ENCODE peak calls at places on chromosomes 4 and X, in six cellular contexts. U, R, Y, H, X and Q are unnamed samples.

GRCh38 chr4:143377635-143378099 is 41.0 kb downstream of the GAB1 start:
- DNase-seq in U (peak; percentile 66), R (no peak), H (no peak), X (no peak), Y (no peak), Q (no peak)

GRCh38 chrX:54551801-54552200 is 21.8 kb downstream of the GNL3L start:
- DNase-seq in H (no peak), Y (no peak), R (no peak), U (no peak), X (no peak), Q (no peak)

GRCh38 chr4:53321151-53321987 is 44.5 kb downstream of the SCFD2 start:
- DNase-seq in X (no peak), H (no peak), R (no peak), Y (no peak), U (no peak), Q (no peak)

GRCh38 chr4:17168571-17168970 is 270.1 kb upstream of the LDB2 start:
- DNase-seq in H (no peak), U (no peak), R (no peak), X (no peak), Y (no peak), Q (no peak)

GRCh38 chr4:82437285-82438005 is 7.1 kb downstream of the ENOPH1 start:
- DNase-seq in H (no peak), U (no peak), X (no peak), R (no peak), Y (no peak), Q (no peak)

GRCh38 chr4:81852031-81852715 is 380.5 kb upstream of the RASGEF1B start:
- DNase-seq in Y (no peak), R (no peak), H (no peak), X (no peak), U (no peak), Q (no peak)

GRCh38 chrX:68146054-68146453 is 287.2 kb downstream of the OPHN1 start:
- DNase-seq in X (no peak), U (no peak), Y (peak; percentile 39), R (no peak), H (peak; percentile 12), Q (no peak)

GRCh38 chr4:189090174-189090814 is 850.4 kb upstream of the FRG1 start:
- DNase-seq in H (peak; percentile 40), U (no peak), Y (peak; percentile 1), R (no peak), X (no peak), Q (no peak)

GRCh38 chrX:82748901-82749505 is 759.1 kb upstream of the POU3F4 start:
- DNase-seq in Y (no peak), X (no peak), H (no peak), U (no peak), R (no peak), Q (no peak)

DNA sequence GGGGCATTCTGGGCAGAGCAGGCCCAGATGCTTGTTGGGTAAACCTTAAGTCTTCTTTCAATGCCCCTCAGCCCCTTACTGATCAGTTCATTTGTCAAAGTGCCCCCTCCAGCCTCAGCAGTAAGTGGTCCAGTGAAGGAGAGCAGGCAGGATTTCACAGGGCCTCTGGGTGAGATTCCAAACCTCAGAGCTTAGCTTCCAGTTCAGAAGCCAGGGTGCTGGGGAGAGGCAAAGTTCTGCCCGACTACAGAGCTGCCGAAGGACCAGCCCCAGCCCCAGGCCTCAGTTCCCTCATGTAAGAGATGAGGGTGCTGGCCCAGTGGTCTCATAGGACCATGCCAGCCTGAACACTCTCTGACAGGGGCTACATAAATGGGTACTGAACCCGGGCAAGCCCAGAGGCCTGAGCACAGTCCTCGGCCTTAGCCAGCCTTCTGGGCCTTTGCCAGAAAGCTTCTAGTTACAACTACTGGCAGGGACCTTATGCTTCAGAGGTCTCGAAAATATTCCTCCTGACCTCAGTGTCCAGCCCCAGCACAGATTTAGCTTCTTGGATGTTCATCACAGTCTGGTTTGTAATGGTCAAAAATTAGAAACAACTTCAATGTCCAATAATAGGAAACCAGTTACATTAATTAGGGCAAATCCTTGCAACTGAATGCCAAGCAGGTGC is 851 bp upstream of the RIPPLY1 start:
- DNase-seq in Y (no peak), R (no peak), H (no peak), X (no peak), U (no peak), Q (no peak)
- TF ChIP-seq TAF1 in Y (no peak), R (no peak), H (no peak), X (no peak), U (no peak), Q (no peak)

GRCh38 chr4:45869199-45869598 is 254.7 kb downstream of the GABRG1 start:
- DNase-seq in X (no peak), U (no peak), H (no peak), Y (no peak), R (no peak), Q (no peak)
- TF ChIP-seq TAF1 in X (no peak), U (no peak), H (no peak), Y (no peak), R (no peak), Q (no peak)

GRCh38 chrX:154126101-154126500 is 17.9 kb upstream of the OPN1LW start:
- DNase-seq in X (no peak), R (no peak), Y (no peak), U (no peak), H (no peak), Q (no peak)

GRCh38 chrX:154121207-154121606 is 22.8 kb upstream of the OPN1LW start:
- DNase-seq in Y (no peak), U (no peak), H (no peak), X (no peak), R (no peak), Q (no peak)

GRCh38 chrX:154125356-154126040 is 18.5 kb upstream of the OPN1LW start:
- DNase-seq in X (peak; percentile 14), Y (no peak), H (no peak), U (no peak), R (no peak), Q (no peak)

GRCh38 chrX:154121961-154122360 is 22.1 kb upstream of the OPN1LW start:
- DNase-seq in X (no peak), U (no peak), Y (no peak), H (no peak), R (no peak), Q (no peak)

DNA sequence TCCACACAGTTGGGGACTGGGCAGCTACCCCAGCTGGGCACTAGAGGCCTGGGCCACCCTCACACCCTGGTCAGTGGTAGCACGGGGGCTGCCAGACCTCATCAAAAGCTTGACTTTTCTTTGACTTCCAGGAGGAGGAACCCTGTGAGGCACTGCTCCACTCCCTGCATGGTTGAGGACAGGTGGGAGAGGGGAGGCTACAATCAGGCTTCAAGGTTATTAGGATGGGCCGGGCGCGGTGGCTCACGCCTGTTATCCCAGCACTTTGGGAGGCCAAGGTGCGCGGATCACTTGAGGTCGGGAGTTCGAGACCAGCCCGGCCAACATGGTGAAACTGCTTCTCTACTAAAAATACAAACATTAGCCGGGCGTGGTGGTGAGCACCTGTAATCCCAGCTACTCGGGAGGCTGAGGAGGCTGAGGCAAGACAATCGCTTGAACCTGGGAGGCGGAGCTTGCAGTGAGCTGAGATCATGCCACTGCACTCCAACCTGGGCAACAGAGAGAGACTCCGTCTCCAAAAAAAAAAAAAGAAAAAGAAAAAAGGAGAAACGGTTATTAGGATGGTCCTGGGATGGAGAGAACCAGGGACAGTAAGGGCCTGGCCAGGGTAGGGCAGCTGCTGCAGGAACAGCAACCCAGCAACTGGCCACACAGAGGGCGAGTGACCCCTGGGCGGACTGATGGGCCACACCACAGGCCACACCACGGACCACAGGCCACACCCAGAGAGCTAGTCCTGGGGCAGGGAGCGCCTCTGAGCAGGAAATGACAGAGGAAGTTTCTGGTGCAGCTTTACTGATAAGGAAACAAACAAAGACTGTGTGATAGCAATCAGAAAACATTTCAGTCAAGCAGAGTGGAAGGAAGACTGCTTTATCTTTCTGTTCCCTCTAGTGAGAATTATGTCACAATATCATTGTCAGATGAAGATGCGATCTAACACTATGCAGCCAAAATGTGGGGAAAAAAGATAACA is 20.5 kb upstream of the OPN1LW start:
- DNase-seq in X (peak; percentile 71), U (no peak), H (peak; percentile 67), R (no peak), Y (peak; percentile 24), Q (no peak)
- TF ChIP-seq TAF1 in X (no peak), U (no peak), H (no peak), R (no peak), Y (no peak), Q (no peak)

DNA sequence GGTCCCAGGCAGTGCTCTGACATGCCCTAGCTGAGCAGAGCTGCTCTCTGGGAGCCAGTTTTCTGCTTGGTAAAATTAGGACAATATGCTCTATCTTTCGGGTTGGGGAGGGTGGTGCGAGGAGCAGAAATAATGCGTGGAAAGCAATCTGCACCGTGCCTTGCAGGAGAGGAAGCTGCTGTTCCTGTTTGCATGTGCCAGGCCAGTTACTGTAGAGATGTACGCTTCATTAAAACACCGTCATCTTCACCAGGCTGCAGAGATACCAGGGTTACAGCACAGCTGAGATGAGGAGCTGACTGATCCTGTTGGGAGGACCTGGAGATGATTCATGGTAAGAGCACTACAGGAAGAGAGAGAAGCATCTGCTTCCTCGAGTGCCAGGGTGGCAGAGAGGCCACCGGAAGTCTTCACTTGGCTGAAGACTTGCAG is 29.5 kb upstream of the IRF2 start:
- DNase-seq in U (no peak), Y (no peak), R (no peak), X (no peak), H (no peak), Q (no peak)
- TF ChIP-seq TAF1 in U (no peak), Y (no peak), R (no peak), X (no peak), H (no peak), Q (no peak)

GRCh38 chr4:159363376-159363775 is 260.5 kb downstream of the RAPGEF2 start:
- DNase-seq in H (no peak), U (no peak), X (no peak), Y (no peak), R (no peak), Q (no peak)

GRCh38 chr4:159355456-159355855 is 252.6 kb downstream of the RAPGEF2 start:
- DNase-seq in U (no peak), X (no peak), H (no peak), R (no peak), Y (no peak), Q (no peak)

GRCh38 chr4:159358226-159358625 is 255.3 kb downstream of the RAPGEF2 start:
- DNase-seq in U (no peak), R (no peak), Y (no peak), H (no peak), X (no peak), Q (no peak)

GRCh38 chr4:159357350-159357749 is 254.5 kb downstream of the RAPGEF2 start:
- DNase-seq in X (no peak), H (no peak), R (no peak), U (no peak), Y (no peak), Q (no peak)

DNA sequence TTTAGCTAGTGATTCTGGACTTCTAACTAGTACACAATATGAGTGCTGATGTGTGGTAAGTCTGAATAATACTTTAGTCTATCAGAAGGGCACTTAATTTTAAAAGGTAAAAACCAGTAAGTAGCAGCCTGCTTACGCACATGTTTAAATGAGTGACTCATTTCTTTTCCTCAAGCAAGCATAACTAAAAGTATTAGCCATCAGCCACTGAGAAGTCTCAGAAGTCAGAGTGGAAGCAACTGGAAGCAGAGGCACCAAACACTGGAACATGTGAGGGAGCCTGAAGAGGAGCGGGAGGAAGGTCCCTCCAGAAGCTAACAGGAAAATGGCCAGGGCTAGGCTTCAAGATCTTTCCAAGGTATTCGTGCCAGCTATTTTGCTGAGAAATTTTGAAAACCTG is 257.7 kb downstream of the RAPGEF2 start:
- DNase-seq in R (no peak), U (no peak), X (no peak), H (no peak), Y (no peak), Q (no peak)
- TF ChIP-seq TAF1 in R (no peak), U (no peak), X (no peak), H (no peak), Y (no peak), Q (no peak)